ENCODE peak calls at places on chromosome 10, in six cellular contexts. C is DND-41, J is MM.1S, T is PC-3, H is GM23248, D is H1. Q is an unnamed sample.
A peak's percentile ranks its signal among the peaks of the same experiment; 100 is the strongest.

GRCh38 chr10:124009616-124010015 is 83.8 kb downstream of the CHST15 start:
- DNase-seq in J (no peak), C (no peak), T (no peak), D (no peak), H (no peak), Q (no peak)

GRCh38 chr10:22605168-22605567 is 109.2 kb downstream of the PIP4K2A start:
- DNase-seq in D (no peak), J (no peak), C (no peak), T (no peak), H (peak; percentile 89), Q (no peak)

GRCh38 chr10:71831646-71832552 is 19.2 kb downstream of the PSAP start:
- DNase-seq in D (no peak), T (peak; percentile 67), J (no peak), C (no peak), H (peak; percentile 58), Q (no peak)

GRCh38 chr10:5423774-5424173 is 11.4 kb downstream of the NET1 start:
- DNase-seq in J (no peak), D (no peak), C (no peak), T (no peak), H (peak; percentile 46), Q (no peak)

GRCh38 chr10:107440741-107441140 is 276.2 kb upstream of the SORCS1 start:
- DNase-seq in J (no peak), T (no peak), H (no peak), D (no peak), C (no peak), Q (no peak)

GRCh38 chr10:15472431-15473400 is 101.6 kb upstream of the FAM171A1 start:
- DNase-seq in H (peak; percentile 83), J (no peak), T (peak; percentile 1), D (peak; percentile 58), C (no peak), Q (no peak)

GRCh38 chr10:103692421-103693069 is 162.8 kb downstream of the SH3PXD2A start:
- DNase-seq in J (peak; percentile 76), D (no peak), H (no peak), T (no peak), C (no peak), Q (no peak)

GRCh38 chr10:115171392-115171960 is 78.3 kb downstream of the ATRNL1 start:
- DNase-seq in T (peak; percentile 28), J (peak; percentile 55), D (no peak), H (peak; percentile 33), C (no peak), Q (no peak)

GRCh38 chr10:121078036-121078435 is 226.9 kb downstream of the WDR11 start:
- DNase-seq in C (no peak), H (no peak), J (no peak), D (no peak), T (peak; percentile 10), Q (peak; percentile 63)

GRCh38 chr10:114508376-114508775 is 104.1 kb upstream of the AFAP1L2 start:
- DNase-seq in T (no peak), D (no peak), C (no peak), H (no peak), J (no peak), Q (no peak)

GRCh38 chr10:3494131-3494878 is 290.7 kb downstream of the KLF6 start:
- DNase-seq in T (no peak), C (no peak), H (no peak), D (no peak), J (no peak), Q (no peak)

GRCh38 chr10:87675396-87676376 is 16.0 kb downstream of the PAPSS2 start:
- DNase-seq in J (no peak), T (peak; percentile 82), D (no peak), C (no peak), H (peak; percentile 47), Q (peak; percentile 76)

GRCh38 chr10:100021322-100021721 is 11.6 kb upstream of the DNMBP start:
- DNase-seq in H (no peak), J (no peak), T (no peak), C (no peak), D (no peak), Q (no peak)

GRCh38 chr10:12505683-12506082 is 156.3 kb downstream of the CAMK1D start:
- DNase-seq in T (no peak), C (no peak), H (no peak), D (no peak), J (no peak), Q (no peak)

GRCh38 chr10:113616244-113617074 is 47.4 kb downstream of the NRAP start:
- DNase-seq in C (no peak), H (peak; percentile 46), T (peak; percentile 22), D (no peak), J (no peak), Q (no peak)

GRCh38 chr10:112383325-112383724 is 9.4 kb downstream of the ACSL5 start:
- DNase-seq in T (peak; percentile 50), J (no peak), H (peak; percentile 73), D (no peak), C (no peak), Q (no peak)

GRCh38 chr10:24901686-24902399 is 50.6 kb downstream of the PRTFDC1 start:
- DNase-seq in C (no peak), H (peak; percentile 94), T (peak; percentile 93), J (peak; percentile 13), D (no peak), Q (peak; percentile 79)

GRCh38 chr10:77236700-77237099 is 400.9 kb downstream of the KCNMA1 start:
- DNase-seq in C (no peak), D (no peak), J (no peak), T (peak; percentile 99), H (peak; percentile 53), Q (no peak)

GRCh38 chr10:12608761-12609160 is 259.4 kb downstream of the CAMK1D start:
- DNase-seq in D (no peak), H (no peak), C (no peak), T (no peak), J (no peak), Q (no peak)

GRCh38 chr10:73967022-73967429 is 30.9 kb upstream of the VCL start:
- DNase-seq in T (peak; percentile 53), D (peak; percentile 84), H (no peak), C (no peak), J (no peak), Q (no peak)

GRCh38 chr10:43809211-43809930 is 160.7 kb upstream of the ZNF32 start:
- DNase-seq in H (peak; percentile 94), T (peak; percentile 36), D (no peak), C (no peak), J (no peak), Q (no peak)

GRCh38 chr10:4506087-4506486 is 319.9 kb upstream of the AKR1E2 start:
- DNase-seq in T (no peak), D (no peak), J (no peak), H (no peak), C (no peak), Q (no peak)

GRCh38 chr10:44818721-44819127 is 92.4 kb upstream of the TMEM72 start:
- DNase-seq in D (no peak), J (no peak), C (no peak), T (no peak), H (no peak), Q (no peak)

GRCh38 chr10:43294241-43294658 is 27.4 kb upstream of the RASGEF1A start:
- DNase-seq in D (no peak), C (no peak), H (no peak), T (no peak), J (no peak), Q (no peak)

GRCh38 chr10:74381291-74381885 is 230.4 kb downstream of the ADK start:
- DNase-seq in D (no peak), C (no peak), H (no peak), T (no peak), J (no peak), Q (no peak)

GRCh38 chr10:63208981-63209380 is 75.9 kb downstream of the NRBF2 start:
- DNase-seq in H (peak; percentile 57), D (no peak), T (no peak), J (no peak), C (no peak), Q (no peak)

GRCh38 chr10:6840766-6841165 is 260.7 kb upstream of the PRKCQ start:
- DNase-seq in C (no peak), D (no peak), T (no peak), H (peak; percentile 73), J (no peak), Q (no peak)

DNA sequence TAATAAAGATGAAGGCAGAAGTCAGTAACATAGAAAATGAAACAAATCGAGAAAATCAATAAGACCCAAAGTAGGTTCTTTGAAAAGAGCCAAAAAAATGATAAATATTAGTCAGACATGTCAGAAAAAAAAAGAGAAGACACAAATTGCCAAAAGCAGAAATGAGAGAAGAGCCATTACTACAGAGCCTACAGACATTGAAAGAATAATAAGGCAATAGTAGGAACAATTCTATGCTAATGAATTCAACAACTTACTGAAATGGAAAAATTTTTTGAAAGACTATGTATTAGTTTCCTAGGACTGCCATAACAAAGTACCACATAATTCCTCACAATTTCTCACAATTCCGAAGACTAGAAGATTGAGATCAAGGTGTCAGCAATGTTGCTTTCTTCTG is 35.5 kb downstream of the OGDHL start:
- DNase-seq in H (no peak), J (no peak), D (no peak), T (no peak), C (no peak), Q (no peak)
- TF ChIP-seq EZH2 in H (no peak), J (no peak), D (no peak), T (no peak), C (no peak), Q (no peak)

GRCh38 chr10:79145517-79146470 is 77.0 kb downstream of the ZMIZ1 start:
- DNase-seq in D (no peak), C (no peak), T (peak; percentile 58), J (no peak), H (no peak), Q (no peak)
- H3K9ac ChIP-seq in D (no peak overlapping the region), C (peak overlapping the region; percentile 17), T (no peak overlapping the region), J (no peak overlapping the region), H (peak overlapping the region; percentile 54), Q (no peak overlapping the region)

GRCh38 chr10:34705563-34705962 is 109.5 kb downstream of the PARD3 start:
- DNase-seq in H (no peak), C (peak; percentile 34), J (peak; percentile 88), T (peak; percentile 80), D (no peak), Q (no peak)

GRCh38 chr10:34704526-34705184 is 110.4 kb downstream of the PARD3 start:
- DNase-seq in H (no peak), T (no peak), C (no peak), J (no peak), D (no peak), Q (no peak)

GRCh38 chr10:34701194-34701593 is 113.9 kb downstream of the PARD3 start:
- DNase-seq in T (no peak), J (no peak), H (no peak), D (no peak), C (no peak), Q (no peak)

GRCh38 chr10:34702093-34702952 is 112.8 kb downstream of the PARD3 start:
- DNase-seq in C (no peak), D (no peak), T (peak; percentile 54), H (no peak), J (no peak), Q (peak; percentile 53)

GRCh38 chr10:34702982-34703381 is 112.1 kb downstream of the PARD3 start:
- DNase-seq in H (no peak), J (no peak), C (no peak), D (no peak), T (no peak), Q (no peak)
- H4K20me1 ChIP-seq in H (no peaks in the 10 kb centered on the region), J (peaks cover 23% of the 10 kb centered on the region), C (peaks cover 67% of the 10 kb centered on the region), D (peaks cover 9% of the 10 kb centered on the region), T (peaks cover 25% of the 10 kb centered on the region), Q (no peaks in the 10 kb centered on the region)

DNA sequence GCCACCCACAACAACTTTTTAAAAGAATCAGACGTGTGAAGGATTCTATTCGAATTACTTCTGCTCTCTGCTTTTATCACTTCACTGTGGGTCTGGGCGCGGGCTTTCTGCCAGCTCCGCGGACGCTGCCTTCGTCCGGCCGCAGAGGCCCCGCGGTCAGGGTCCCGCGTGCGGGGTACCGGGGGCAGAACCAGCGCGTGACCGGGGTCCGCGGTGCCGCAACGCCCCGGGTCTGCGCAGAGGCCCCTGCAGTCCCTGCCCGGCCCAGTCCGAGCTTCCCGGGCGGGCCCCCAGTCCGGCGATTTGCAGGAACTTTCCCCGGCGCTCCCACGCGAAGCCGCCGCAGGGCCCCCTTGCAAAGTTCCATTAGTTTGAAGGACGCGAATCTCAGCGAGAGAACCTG is 461 bp upstream of the HTRA1 start:
- DNase-seq in J (no peak), C (no peak), D (no peak), T (no peak), H (peak; percentile 36), Q (no peak)
- TF ChIP-seq EZH2 in J (no peak), C (no peak), D (peak; percentile 62), T (no peak), H (no peak), Q (no peak)

Q was measured in keratinocyte.